ENCODE peak calls at places on chromosome 5, in ten cellular contexts. V is body of pancreas; Y is activated T-helper 1 cell treated with anti-CD3 and anti-CD28 coated beads, Interleukin-12 subunit alpha, Interleukin-12 subunit beta, Interleukin-2, Interleukin-4 antibody, amounts not matched to agents 30 ng/mL and 10 ng/mL and 1 ng/mL, durations not matched to agents 14 hours and 24 hours and 36 hours; H is NCI-H1092 treated with DMSO at 0.1 percent for 48 hours; B is posterior cingulate gyrus; Z is Ammon's horn; U is astrocyte of the spinal cord; P is HFF-Myc; Q is HS-5; G is midbrain. T is an unnamed sample.

GRCh38 chr5:81506900-81507588 is 113.1 kb upstream of the ACOT12 start:
- DNase-seq in V (peak), Y (peak), H (peak), B (no peak), Z (peak), U (peak), P (peak), Q (peak), G (peak), T (peak)

GRCh38 chr5:135308245-135308644 is 90.8 kb downstream of the MACROH2A1 start:
- DNase-seq in V (no peak), Y (no peak), H (no peak), B (no peak), Z (no peak), U (peak), P (peak), Q (no peak), G (no peak), T (no peak)

GRCh38 chr5:168298949-168299348 is 7.5 kb downstream of the WWC1 start:
- DNase-seq in V (no peak), Y (no peak), H (no peak), B (no peak), Z (no peak), U (no peak), P (no peak), Q (no peak), G (no peak), T (no peak)

GRCh38 chr5:94113-94892 is 2.3 kb downstream of the PLEKHG4B start:
- DNase-seq in V (no peak), Y (no peak), H (no peak), B (peak), Z (no peak), U (no peak), P (no peak), Q (no peak), G (no peak), T (no peak)

GRCh38 chr5:137995077-137995746 is 37.7 kb downstream of the FAM13B start:
- DNase-seq in V (no peak), Y (no peak), H (no peak), B (no peak), Z (peak), U (peak), P (no peak), Q (peak), G (no peak), T (no peak)

GRCh38 chr5:127254729-127255284 is 35.8 kb upstream of the MEGF10 start:
- DNase-seq in V (no peak), Y (no peak), H (no peak), B (no peak), Z (no peak), U (peak), P (no peak), Q (peak), G (no peak), T (no peak)

GRCh38 chr5:671459-672328 is 21.5 kb downstream of the TPPP start:
- DNase-seq in V (peak), Y (peak), H (peak), B (peak), Z (peak), U (peak), P (no peak), Q (no peak), G (peak), T (peak)

GRCh38 chr5:55071413-55071812 is 31.0 kb upstream of the GZMA start:
- DNase-seq in V (no peak), Y (no peak), H (no peak), B (no peak), Z (no peak), U (no peak), P (no peak), Q (no peak), G (no peak), T (no peak)

GRCh38 chr5:142280066-142281011 is 44.5 kb downstream of the SPRY4 start:
- DNase-seq in V (peak), Y (no peak), H (no peak), B (no peak), Z (no peak), U (peak), P (no peak), Q (no peak), G (no peak), T (no peak)

GRCh38 chr5:141211-141610 is 49.2 kb downstream of the PLEKHG4B start:
- DNase-seq in V (no peak), Y (no peak), H (no peak), B (peak), Z (no peak), U (no peak), P (no peak), Q (no peak), G (no peak), T (no peak)

GRCh38 chr5:171975262-171975876 is 31.1 kb downstream of the FBXW11 start:
- DNase-seq in V (peak), Y (no peak), H (no peak), B (no peak), Z (no peak), U (peak), P (no peak), Q (no peak), G (no peak), T (no peak)

GRCh38 chr5:65213921-65214525 is 267.7 kb downstream of the ADAMTS6 start:
- DNase-seq in V (peak), Y (no peak), H (no peak), B (no peak), Z (no peak), U (no peak), P (no peak), Q (no peak), G (no peak), T (peak)

GRCh38 chr5:145903862-145904261 is 31.0 kb upstream of the GRXCR2 start:
- DNase-seq in V (no peak), Y (no peak), H (no peak), B (no peak), Z (no peak), U (peak), P (no peak), Q (no peak), G (no peak), T (no peak)

GRCh38 chr5:143376911-143377838 is 26.3 kb downstream of the NR3C1 start:
- DNase-seq in V (no peak), Y (no peak), H (no peak), B (no peak), Z (no peak), U (peak), P (peak), Q (no peak), G (no peak), T (peak)

GRCh38 chr5:125484272-125485002 is 738.0 kb upstream of the ZNF608 start:
- DNase-seq in V (peak), Y (no peak), H (peak), B (peak), Z (peak), U (peak), P (peak), Q (peak), G (peak), T (peak)

GRCh38 chr5:87499478-87500410 is 87.0 kb upstream of the CCNH start:
- DNase-seq in V (no peak), Y (no peak), H (no peak), B (peak), Z (no peak), U (no peak), P (no peak), Q (peak), G (no peak), T (no peak)

GRCh38 chr5:55578771-55579170 is 44.0 kb upstream of the PLPP1 start:
- DNase-seq in V (no peak), Y (no peak), H (no peak), B (no peak), Z (no peak), U (peak), P (no peak), Q (no peak), G (no peak), T (no peak)

GRCh38 chr5:167867281-167867680 is 424.2 kb upstream of the WWC1 start:
- DNase-seq in V (no peak), Y (no peak), H (no peak), B (no peak), Z (no peak), U (no peak), P (no peak), Q (no peak), G (no peak), T (no peak)

GRCh38 chr5:77129386-77129785 is 42.3 kb upstream of the ZBED3 start:
- DNase-seq in V (peak), Y (no peak), H (no peak), B (peak), Z (peak), U (peak), P (no peak), Q (no peak), G (peak), T (peak)

GRCh38 chr5:370959-371810 is 49.7 kb downstream of the AHRR start:
- DNase-seq in V (no peak), Y (peak), H (peak), B (peak), Z (no peak), U (no peak), P (no peak), Q (no peak), G (no peak), T (no peak)

GRCh38 chr5:119913425-119913824 is 284.1 kb downstream of the FAM170A start:
- DNase-seq in V (no peak), Y (no peak), H (no peak), B (no peak), Z (no peak), U (no peak), P (no peak), Q (no peak), G (no peak), T (no peak)